ENCODE peak calls at places on chromosomes 2 and 18, in nine cellular contexts. Q is 8988T, A is GM23338, K is AG20443, X is NCI-H1417, H is RPMI7951, P is NCI-H1694, C is T-helper 2 cell, Z is NCI-H510A treated with DMSO at 0.1 percent for 48 hours. G is an unnamed sample.
A peak's percentile ranks its signal among the peaks of the same experiment; 100 is the strongest.

GRCh38 chr2:74304332-74305148 is 38.7 kb downstream of the SLC4A5 start:
- DNase-seq in Q (no peak), A (no peak), K (no peak), X (no peak), H (peak; percentile 50), P (no peak), C (peak; percentile 7), Z (no peak), G (no peak)

GRCh38 chr2:231634412-231634811 is 41.7 kb downstream of the TEX44 start:
- DNase-seq in Q (no peak), A (peak; percentile 11), K (no peak), X (no peak), H (no peak), P (no peak), C (no peak), Z (peak; percentile 29), G (no peak)

GRCh38 chr2:121608367-121608766 is 40.9 kb downstream of the CLASP1 start:
- DNase-seq in Q (no peak), A (no peak), K (no peak), X (no peak), H (no peak), P (no peak), C (no peak), Z (no peak), G (no peak)

GRCh38 chr2:80126596-80127189 is 177.9 kb downstream of the LRRTM1 start:
- DNase-seq in Q (no peak), A (no peak), K (peak; percentile 19), X (no peak), H (no peak), P (no peak), C (no peak), Z (no peak), G (no peak)

GRCh38 chr2:14148186-14148585 is 484.3 kb upstream of the LRATD1 start:
- DNase-seq in Q (no peak), A (no peak), K (no peak), X (peak; percentile 60), H (no peak), P (no peak), C (no peak), Z (no peak), G (no peak)

GRCh38 chr2:224968051-224968450 is 74.2 kb downstream of the DOCK10 start:
- DNase-seq in Q (no peak), A (no peak), K (no peak), X (no peak), H (no peak), P (no peak), C (no peak), Z (no peak), G (no peak)

GRCh38 chr2:71223767-71224333 is 3.1 kb downstream of the PAIP2B start:
- DNase-seq in Q (peak; percentile 29), A (peak; percentile 90), K (peak; percentile 44), X (peak; percentile 82), H (peak; percentile 65), P (peak; percentile 4), C (no peak), Z (peak; percentile 63), G (no peak)

GRCh38 chr2:240800241-240800640 is 19.8 kb downstream of the KIF1A start:
- DNase-seq in Q (peak; percentile 2), A (no peak), K (no peak), X (no peak), H (peak; percentile 31), P (no peak), C (no peak), Z (no peak), G (no peak)

GRCh38 chr2:23312996-23313606 is 71.9 kb upstream of the KLHL29 start:
- DNase-seq in Q (peak; percentile 45), A (peak; percentile 84), K (no peak), X (peak; percentile 38), H (no peak), P (peak; percentile 18), C (peak; percentile 18), Z (no peak), G (no peak)

GRCh38 chr2:56465491-56465890 is 281.7 kb downstream of the CCDC85A start:
- DNase-seq in Q (no peak), A (no peak), K (no peak), X (no peak), H (no peak), P (no peak), C (no peak), Z (no peak), G (no peak)

GRCh38 chr18:79928563-79928960 is 22.9 kb downstream of the SLC66A2 start:
- DNase-seq in Q (no peak), A (no peak), K (no peak), X (no peak), H (no peak), P (no peak), C (no peak), Z (no peak), G (no peak)

GRCh38 chr2:239299218-239299939 is 101.4 kb downstream of the HDAC4 start:
- DNase-seq in Q (no peak), A (no peak), K (no peak), X (no peak), H (no peak), P (peak; percentile 35), C (no peak), Z (no peak), G (no peak)

GRCh38 chr2:215728504-215729065 is 284.8 kb downstream of the MREG start:
- DNase-seq in Q (no peak), A (no peak), K (peak; percentile 68), X (no peak), H (peak; percentile 96), P (no peak), C (no peak), Z (no peak), G (no peak)